ENCODE peak calls at places on chromosome 9, in ten cellular contexts. B, V, K, L, Q, G, Z, T, X and P are unnamed samples.

GRCh38 chr9:21679432-21679831 is 123.0 kb upstream of the MTAP start:
- DNase-seq in B (peak), V (no peak), K (no peak), L (no peak), Q (no peak), G (no peak), Z (no peak), T (no peak), X (no peak), P (no peak)

GRCh38 chr9:93397664-93398381 is 53.7 kb upstream of the FAM120A start:
- DNase-seq in B (no peak), V (no peak), K (no peak), L (peak), Q (no peak), G (no peak), Z (no peak), T (no peak), X (no peak), P (no peak)

GRCh38 chr9:6354072-6354686 is 26.0 kb downstream of the TPD52L3 start:
- DNase-seq in B (peak), V (no peak), K (peak), L (peak), Q (peak), G (no peak), Z (peak), T (no peak), X (no peak), P (peak)

GRCh38 chr9:107548298-107549142 is 59.0 kb upstream of the KLF4 start:
- DNase-seq in B (no peak), V (no peak), K (no peak), L (peak), Q (no peak), G (no peak), Z (no peak), T (no peak), X (no peak), P (no peak)

GRCh38 chr9:109542922-109543321 is 44.8 kb upstream of the PTPN3 start:
- DNase-seq in B (no peak), V (no peak), K (no peak), L (no peak), Q (no peak), G (no peak), Z (no peak), T (no peak), X (no peak), P (no peak)

GRCh38 chr9:109003116-109003515 is 10.2 kb downstream of the CTNNAL1 start:
- DNase-seq in B (no peak), V (no peak), K (no peak), L (no peak), Q (no peak), G (no peak), Z (no peak), T (no peak), X (no peak), P (no peak)

GRCh38 chr9:83714316-83714715 is 6.6 kb upstream of the UBQLN1 start:
- DNase-seq in B (no peak), V (no peak), K (no peak), L (no peak), Q (no peak), G (no peak), Z (no peak), T (no peak), X (no peak), P (no peak)

GRCh38 chr9:98321269-98321668 is 65.8 kb upstream of the TBC1D2 start:
- DNase-seq in B (no peak), V (no peak), K (no peak), L (no peak), Q (no peak), G (no peak), Z (no peak), T (no peak), X (no peak), P (no peak)

GRCh38 chr9:123954518-123954917 is 24.6 kb upstream of the DENND1A start:
- DNase-seq in B (no peak), V (no peak), K (no peak), L (no peak), Q (no peak), G (no peak), Z (no peak), T (no peak), X (no peak), P (no peak)

GRCh38 chr9:89112243-89112642 is 66.4 kb downstream of the SHC3 start:
- DNase-seq in B (no peak), V (no peak), K (no peak), L (no peak), Q (no peak), G (no peak), Z (no peak), T (no peak), X (no peak), P (no peak)

GRCh38 chr9:131358438-131359029 is 35.4 kb upstream of the PRRC2B start:
- DNase-seq in B (no peak), V (no peak), K (no peak), L (no peak), Q (no peak), G (no peak), Z (no peak), T (no peak), X (no peak), P (no peak)

GRCh38 chr9:87270241-87271234 is 227.1 kb upstream of the DAPK1 start:
- DNase-seq in B (no peak), V (no peak), K (peak), L (peak), Q (peak), G (no peak), Z (no peak), T (no peak), X (no peak), P (no peak)

GRCh38 chr9:135268981-135269380 is 181.5 kb downstream of the OLFM1 start:
- DNase-seq in B (no peak), V (no peak), K (no peak), L (no peak), Q (no peak), G (no peak), Z (no peak), T (no peak), X (no peak), P (no peak)

GRCh38 chr9:4630836-4631235 is 31.3 kb upstream of the PLPP6 start:
- DNase-seq in B (no peak), V (no peak), K (no peak), L (no peak), Q (no peak), G (no peak), Z (no peak), T (no peak), X (no peak), P (no peak)

GRCh38 chr9:84146893-84147705 is 166.5 kb downstream of the RMI1 start:
- DNase-seq in B (no peak), V (no peak), K (no peak), L (no peak), Q (no peak), G (no peak), Z (no peak), T (no peak), X (no peak), P (no peak)

GRCh38 chr9:117247271-117247670 is 167.6 kb downstream of the ASTN2 start:
- DNase-seq in B (peak), V (no peak), K (peak), L (no peak), Q (peak), G (no peak), Z (peak), T (no peak), X (no peak), P (peak)

GRCh38 chr9:88653926-88654325 is 118.9 kb downstream of the NXNL2 start:
- DNase-seq in B (no peak), V (no peak), K (no peak), L (peak), Q (no peak), G (no peak), Z (no peak), T (no peak), X (no peak), P (no peak)

GRCh38 chr9:6239694-6240093 is 24.1 kb downstream of the IL33 start:
- DNase-seq in B (no peak), V (no peak), K (no peak), L (peak), Q (no peak), G (no peak), Z (no peak), T (no peak), X (no peak), P (no peak)

GRCh38 chr9:22255337-22255736 is 191.3 kb upstream of the DMRTA1 start:
- DNase-seq in B (no peak), V (no peak), K (no peak), L (no peak), Q (no peak), G (no peak), Z (no peak), T (no peak), X (no peak), P (no peak)

GRCh38 chr9:120676767-120677402 is 37.4 kb downstream of the MEGF9 start:
- DNase-seq in B (no peak), V (no peak), K (no peak), L (no peak), Q (no peak), G (no peak), Z (no peak), T (no peak), X (no peak), P (no peak)

GRCh38 chr9:16825364-16825763 is 45.1 kb downstream of the BNC2 start:
- DNase-seq in B (no peak), V (no peak), K (no peak), L (peak), Q (no peak), G (no peak), Z (no peak), T (no peak), X (no peak), P (no peak)

GRCh38 chr9:124782661-124783574 is 6.0 kb downstream of the OLFML2A start:
- DNase-seq in B (no peak), V (no peak), K (no peak), L (no peak), Q (no peak), G (peak), Z (peak), T (peak), X (peak), P (peak)

GRCh38 chr9:37943329-37944265 is 39.7 kb upstream of the SLC25A51 start:
- DNase-seq in B (peak), V (no peak), K (no peak), L (peak), Q (no peak), G (no peak), Z (no peak), T (no peak), X (no peak), P (no peak)

GRCh38 chr9:133772581-133772980 is 34.4 kb upstream of the SARDH start:
- DNase-seq in B (no peak), V (no peak), K (no peak), L (no peak), Q (no peak), G (no peak), Z (no peak), T (no peak), X (no peak), P (no peak)

GRCh38 chr9:35710818-35711500 is 21.0 kb downstream of the TLN1 start:
- DNase-seq in B (no peak), V (no peak), K (no peak), L (no peak), Q (no peak), G (no peak), Z (no peak), T (no peak), X (no peak), P (no peak)

GRCh38 chr9:76114144-76114543 is 223.7 kb downstream of the PCSK5 start:
- DNase-seq in B (no peak), V (no peak), K (no peak), L (peak), Q (no peak), G (no peak), Z (no peak), T (no peak), X (no peak), P (no peak)
- TF ChIP-seq CTCF in B (no peak), V (no peak), K (no peak), L (no peak), Q (no peak), G (no peak), Z (no peak), T (no peak), X (no peak), P (no peak)

GRCh38 chr9:85178486-85178885 is 509.0 kb downstream of the NTRK2 start:
- DNase-seq in B (peak), V (no peak), K (peak), L (no peak), Q (no peak), G (no peak), Z (no peak), T (no peak), X (no peak), P (no peak)
- TF ChIP-seq CTCF in B (no peak), V (no peak), K (no peak), L (no peak), Q (no peak), G (no peak), Z (no peak), T (no peak), X (no peak), P (no peak)

GRCh38 chr9:136733611-136734010 is 9.1 kb downstream of the LCN10 start:
- DNase-seq in B (no peak), V (no peak), K (no peak), L (no peak), Q (no peak), G (no peak), Z (no peak), T (no peak), X (no peak), P (no peak)
- TF ChIP-seq CTCF in B (no peak), V (no peak), K (no peak), L (no peak), Q (no peak), G (no peak), Z (no peak), T (no peak), X (no peak), P (no peak)

GRCh38 chr9:116112236-116112635 is 41.4 kb upstream of the PAPPA start:
- DNase-seq in B (no peak), V (no peak), K (no peak), L (peak), Q (no peak), G (no peak), Z (no peak), T (no peak), X (no peak), P (no peak)
- TF ChIP-seq CTCF in B (peak), V (no peak), K (peak), L (peak), Q (peak), G (no peak), Z (no peak), T (no peak), X (peak), P (no peak)

GRCh38 chr9:129612123-129612522 is 8.8 kb downstream of the C9orf50 start:
- DNase-seq in B (no peak), V (no peak), K (no peak), L (no peak), Q (no peak), G (no peak), Z (no peak), T (no peak), X (no peak), P (no peak)
- TF ChIP-seq CTCF in B (no peak), V (no peak), K (no peak), L (no peak), Q (no peak), G (no peak), Z (no peak), T (no peak), X (no peak), P (no peak)

DNA sequence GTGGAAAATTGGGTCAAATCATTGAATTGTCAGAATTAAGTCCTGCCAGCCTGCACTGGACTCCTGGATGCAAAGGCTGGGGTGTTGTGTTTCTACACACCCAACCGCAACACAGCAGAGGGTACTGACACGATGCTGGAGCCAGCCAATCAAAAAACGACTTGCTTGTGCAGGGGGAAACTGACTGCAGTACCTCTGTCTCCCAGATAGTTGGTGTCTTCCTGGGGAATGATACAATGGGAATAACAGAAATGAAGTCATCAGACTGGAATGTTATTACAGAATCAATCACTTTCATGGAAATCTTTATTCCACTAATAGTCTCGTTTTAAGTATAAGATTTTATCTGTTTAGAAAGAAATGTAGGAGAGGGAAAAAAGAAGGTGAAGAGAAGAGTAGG is 330.3 kb downstream of the MLLT3 start:
- DNase-seq in B (no peak), V (no peak), K (no peak), L (peak), Q (peak), G (no peak), Z (no peak), T (no peak), X (no peak), P (no peak)
- TF ChIP-seq CTCF in B (peak), V (no peak), K (no peak), L (peak), Q (peak), G (no peak), Z (no peak), T (no peak), X (peak), P (no peak)

DNA sequence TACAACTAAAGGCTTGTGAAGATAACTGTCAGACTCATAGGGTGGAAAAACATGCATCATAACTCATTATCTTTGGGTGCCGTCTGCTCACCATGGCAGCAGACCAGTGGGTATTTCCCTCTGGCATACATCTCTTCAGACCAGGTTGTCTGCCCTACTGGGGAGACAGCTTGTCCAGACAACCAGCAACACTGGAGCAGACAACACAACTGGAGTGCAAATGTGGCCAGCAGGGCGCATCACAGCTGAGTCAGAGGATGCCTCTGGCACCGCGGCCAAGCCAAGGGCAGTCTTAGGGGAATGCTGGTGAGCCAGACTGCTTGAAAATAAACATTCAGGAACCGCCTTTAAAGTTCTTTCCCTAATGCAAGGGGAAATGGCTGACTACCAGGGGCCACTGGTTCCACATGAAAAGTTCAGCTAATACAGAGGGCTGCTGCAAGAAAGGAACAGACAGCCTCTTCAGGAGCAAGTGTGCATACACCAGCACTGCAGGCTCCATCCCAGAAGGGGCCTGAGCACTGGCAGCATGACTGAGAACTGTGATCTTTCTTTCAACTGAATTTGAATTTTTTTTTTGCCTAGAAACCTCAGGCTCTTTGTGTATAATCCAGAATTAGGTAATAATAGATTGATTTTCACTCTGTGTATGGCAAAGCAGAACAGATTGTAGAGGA is 77.3 kb downstream of the MAMDC2 start:
- DNase-seq in B (no peak), V (no peak), K (no peak), L (peak), Q (peak), G (peak), Z (no peak), T (no peak), X (no peak), P (no peak)
- TF ChIP-seq CTCF in B (peak), V (no peak), K (no peak), L (peak), Q (peak), G (no peak), Z (no peak), T (no peak), X (no peak), P (no peak)

DNA sequence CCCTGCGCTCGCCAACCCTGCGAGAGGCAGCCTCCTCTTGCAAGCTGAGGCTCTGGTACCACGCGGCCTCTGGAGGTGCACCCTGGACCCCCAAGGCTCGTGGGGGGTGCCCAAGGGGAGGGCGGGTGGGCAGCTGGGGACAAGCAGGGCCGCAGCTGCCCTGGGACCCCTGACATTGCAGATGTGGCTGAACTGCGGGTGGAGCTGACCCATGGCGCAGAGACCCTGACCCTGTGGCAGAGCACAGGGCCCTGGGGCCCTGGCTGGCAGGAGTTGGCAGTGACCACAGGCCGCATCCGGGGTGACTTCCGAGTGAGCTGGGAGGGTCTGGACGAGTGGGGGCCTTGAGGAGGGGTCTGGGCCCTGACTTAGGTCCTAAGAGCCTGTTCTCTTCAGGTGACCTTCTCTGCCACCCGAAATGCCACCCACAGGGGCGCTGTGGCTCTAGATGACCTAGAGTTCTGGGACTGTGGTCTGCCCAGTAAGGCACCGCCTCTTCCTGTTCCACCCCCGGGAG is 1.5 kb downstream of the MAMDC4 start:
- DNase-seq in B (no peak), V (no peak), K (no peak), L (no peak), Q (no peak), G (peak), Z (no peak), T (no peak), X (no peak), P (no peak)
- TF ChIP-seq CTCF in B (no peak), V (no peak), K (no peak), L (no peak), Q (no peak), G (no peak), Z (no peak), T (no peak), X (no peak), P (no peak)